ENCODE peak calls at places on chromosomes 4 and X, in seven cellular contexts. X, N, F, H, B, R and C are unnamed samples. For H3K4me1, the result is how much of the 10 kb centered on the place peaks cover.

GRCh38 chr4:7287274-7287917 is 95.1 kb downstream of the SORCS2 start:
- DNase-seq in X (no peak), N (no peak), F (no peak), H (no peak), B (no peak), R (no peak), C (no peak)

GRCh38 chr4:32826169-32826568 is 2106.0 kb downstream of the PCDH7 start:
- DNase-seq in X (no peak), N (no peak), F (no peak), H (peak), B (no peak), R (no peak), C (peak)

GRCh38 chr4:173169428-173170209 is 1.0 kb downstream of the GALNT7 start:
- DNase-seq in X (peak), N (peak), F (peak), H (peak), B (peak), R (peak), C (peak)

GRCh38 chr4:137674066-137674465 is 141.8 kb upstream of the PCDH18 start:
- DNase-seq in X (no peak), N (no peak), F (peak), H (no peak), B (no peak), R (peak), C (no peak)

GRCh38 chrX:107741318-107741813 is 34.2 kb downstream of the TSC22D3 start:
- DNase-seq in X (no peak), N (no peak), F (no peak), H (no peak), B (no peak), R (no peak), C (no peak)

GRCh38 chr4:6840062-6840976 is 57.8 kb downstream of the KIAA0232 start:
- DNase-seq in X (no peak), N (no peak), F (peak), H (peak), B (no peak), R (peak), C (no peak)

GRCh38 chr4:52196606-52197130 is 145.6 kb downstream of the SPATA18 start:
- DNase-seq in X (no peak), N (no peak), F (no peak), H (no peak), B (no peak), R (no peak), C (no peak)

GRCh38 chr4:108172780-108173598 is 4.3 kb upstream of the LEF1 start:
- DNase-seq in X (peak), N (peak), F (no peak), H (peak), B (no peak), R (peak), C (peak)

GRCh38 chr4:102579794-102580462 is 78.8 kb downstream of the NFKB1 start:
- DNase-seq in X (no peak), N (no peak), F (no peak), H (no peak), B (no peak), R (no peak), C (no peak)

GRCh38 chr4:108193891-108194672 is 25.4 kb upstream of the LEF1 start:
- DNase-seq in X (no peak), N (peak), F (no peak), H (peak), B (no peak), R (peak), C (no peak)

GRCh38 chr4:52824603-52825310 is 37.4 kb upstream of the RASL11B start:
- DNase-seq in X (no peak), N (peak), F (peak), H (peak), B (peak), R (peak), C (no peak)

GRCh38 chr4:67522851-67523671 is 22.2 kb downstream of the CENPC start:
- DNase-seq in X (no peak), N (no peak), F (peak), H (no peak), B (no peak), R (peak), C (no peak)

GRCh38 chrX:5708209-5708608 is 520.5 kb downstream of the NLGN4X start:
- DNase-seq in X (no peak), N (no peak), F (no peak), H (no peak), B (no peak), R (peak), C (no peak)

GRCh38 chr4:170581969-170582368 is 492.2 kb upstream of the AADAT start:
- DNase-seq in X (no peak), N (no peak), F (no peak), H (peak), B (peak), R (no peak), C (no peak)

GRCh38 chr4:124941267-124941666 is 228.7 kb upstream of the ANKRD50 start:
- DNase-seq in X (no peak), N (no peak), F (peak), H (no peak), B (no peak), R (no peak), C (no peak)

GRCh38 chrX:136691028-136691809 is 43.3 kb downstream of the CD40LG start:
- DNase-seq in X (no peak), N (no peak), F (peak), H (no peak), B (peak), R (no peak), C (no peak)

GRCh38 chr4:17884063-17884462 is 73.3 kb downstream of the NCAPG start:
- DNase-seq in X (no peak), N (no peak), F (peak), H (no peak), B (no peak), R (no peak), C (no peak)

GRCh38 chrX:110159235-110159634 is 156.3 kb downstream of the TMEM164 start:
- DNase-seq in X (no peak), N (no peak), F (no peak), H (no peak), B (no peak), R (no peak), C (no peak)

GRCh38 chr4:13537832-13538177 is 6.5 kb downstream of the NKX3-2 start:
- DNase-seq in X (peak), N (no peak), F (no peak), H (no peak), B (no peak), R (no peak), C (no peak)

GRCh38 chr4:41614519-41614918 is 76.6 kb downstream of the LIMCH1 start:
- DNase-seq in X (no peak), N (no peak), F (no peak), H (peak), B (no peak), R (no peak), C (no peak)

GRCh38 chr4:68445111-68445510 is 2.2 kb upstream of the TMPRSS11E start:
- DNase-seq in X (no peak), N (no peak), F (no peak), H (no peak), B (no peak), R (no peak), C (no peak)

GRCh38 chrX:39261446-39262147 is 460.3 kb downstream of the MID1IP1 start:
- DNase-seq in X (no peak), N (no peak), F (no peak), H (peak), B (no peak), R (peak), C (peak)

GRCh38 chr4:71857713-71858451 is 74.0 kb upstream of the GC start:
- DNase-seq in X (peak), N (peak), F (no peak), H (peak), B (no peak), R (no peak), C (peak)

GRCh38 chr4:88291003-88291402 is 6.6 kb upstream of the PPM1K start:
- DNase-seq in X (no peak), N (no peak), F (peak), H (no peak), B (no peak), R (no peak), C (no peak)

GRCh38 chr4:82785248-82786003 is 13.2 kb downstream of the SCD5 start:
- DNase-seq in X (no peak), N (peak), F (peak), H (peak), B (no peak), R (peak), C (no peak)
- H3K4me1 ChIP-seq in X (under half), N (under half), F (under half), H (under half), B (under half), R (under half), C (under half)

GRCh38 chr4:143046906-143047305 is 137.8 kb upstream of the USP38 start:
- DNase-seq in X (no peak), N (no peak), F (no peak), H (no peak), B (no peak), R (no peak), C (no peak)
- H3K9ac ChIP-seq in X (no peak), N (no peak), F (no peak), H (no peak), B (no peak), R (no peak), C (no peak)

GRCh38 chrX:129249563-129249962 is 273.7 kb downstream of the SMARCA1 start:
- DNase-seq in X (no peak), N (no peak), F (no peak), H (no peak), B (no peak), R (no peak), C (no peak)
- H2AK5ac ChIP-seq in X (no peak), N (no peak), F (no peak), H (no peak), B (no peak), R (no peak), C (no peak)

GRCh38 chrX:49269768-49270248 is at the start of gene PPP1R3F:
- DNase-seq in X (no peak), N (no peak), F (no peak), H (no peak), B (no peak), R (no peak), C (no peak)

GRCh38 chrX:49268702-49269009 is 937 bp upstream of the PPP1R3F start:
- DNase-seq in X (no peak), N (no peak), F (no peak), H (no peak), B (no peak), R (no peak), C (no peak)

GRCh38 chrX:49271341-49271740 is 1.7 kb downstream of the PPP1R3F start:
- DNase-seq in X (no peak), N (no peak), F (no peak), H (no peak), B (peak), R (no peak), C (no peak)

GRCh38 chrX:49269010-49269767 is 404 bp upstream of the PPP1R3F start:
- DNase-seq in X (peak), N (peak), F (peak), H (peak), B (peak), R (peak), C (peak)

GRCh38 chrX:49270249-49270921 is 792 bp downstream of the PPP1R3F start:
- DNase-seq in X (peak), N (no peak), F (no peak), H (no peak), B (no peak), R (no peak), C (no peak)
- H3K4me1 ChIP-seq in X (under half), N (under half), F (under half), H (under half), B (under half), R (under half), C (under half)

DNA sequence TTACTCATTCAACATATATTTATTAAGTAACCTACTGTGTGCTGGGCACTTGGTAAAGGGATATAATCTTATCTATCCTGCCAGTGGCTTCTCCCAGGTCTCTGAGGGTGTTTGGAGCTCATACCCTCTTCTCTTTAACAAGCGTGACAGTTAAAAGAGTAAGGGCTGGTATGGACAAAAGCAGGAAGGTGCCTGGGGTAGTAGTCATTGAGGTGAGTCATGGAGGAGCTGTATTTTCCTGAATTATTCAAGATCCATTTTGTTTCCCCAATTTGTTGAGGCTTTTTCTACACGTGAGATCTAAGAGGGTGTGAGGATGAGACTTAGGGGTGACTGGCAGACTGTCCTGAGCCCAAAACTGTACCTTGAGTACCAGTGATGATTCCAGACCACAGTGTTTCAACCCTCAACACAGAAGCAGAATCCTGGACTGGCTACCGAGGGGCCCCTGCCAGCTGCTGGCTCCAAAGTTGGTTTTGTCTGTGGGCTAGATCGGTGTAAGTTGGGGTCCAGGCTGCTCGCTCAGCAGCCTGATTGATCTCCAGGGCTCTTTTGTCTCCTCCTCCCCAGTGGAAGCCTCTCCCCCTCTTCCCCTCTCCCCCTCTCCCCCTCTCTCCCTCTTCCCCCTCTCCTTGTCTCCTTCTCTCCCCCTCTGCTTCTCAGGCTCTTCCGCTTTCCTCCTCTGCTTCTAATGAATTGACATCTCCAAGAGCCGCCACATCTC is at the start of gene DRP2:
- DNase-seq in X (peak), N (no peak), F (peak), H (no peak), B (no peak), R (peak), C (no peak)
- H3K9ac ChIP-seq in X (no peak), N (no peak), F (peak), H (no peak), B (no peak), R (peak), C (no peak)

GRCh38 chr4:94497690-94498089 is 45.9 kb downstream of the PDLIM5 start:
- DNase-seq in X (no peak), N (no peak), F (no peak), H (no peak), B (no peak), R (no peak), C (no peak)

GRCh38 chr4:94498502-94498901 is 46.8 kb downstream of the PDLIM5 start:
- DNase-seq in X (no peak), N (no peak), F (no peak), H (no peak), B (no peak), R (no peak), C (no peak)

GRCh38 chr4:94504545-94504944 is 52.8 kb downstream of the PDLIM5 start:
- DNase-seq in X (no peak), N (no peak), F (peak), H (no peak), B (no peak), R (peak), C (no peak)

GRCh38 chr4:94500696-94501095 is 49.0 kb downstream of the PDLIM5 start:
- DNase-seq in X (no peak), N (no peak), F (no peak), H (no peak), B (no peak), R (no peak), C (no peak)
- H2AK5ac ChIP-seq in X (no peak), N (no peak), F (no peak), H (no peak), B (no peak), R (no peak), C (no peak)

GRCh38 chr4:24809376-24809775 is 14.0 kb downstream of the SOD3 start:
- DNase-seq in X (peak), N (peak), F (no peak), H (peak), B (no peak), R (no peak), C (no peak)
- H3K4me1 ChIP-seq in X (under half), N (under half), F (under half), H (under half), B (under half), R (under half), C (under half)

GRCh38 chr4:25927361-25928040 is 13.5 kb downstream of the SMIM20 start:
- DNase-seq in X (no peak), N (no peak), F (no peak), H (no peak), B (no peak), R (no peak), C (no peak)
- H3K9ac ChIP-seq in X (no peak), N (no peak), F (no peak), H (no peak), B (no peak), R (no peak), C (no peak)